ENCODE peak calls at places on chromosome 4, in four cellular contexts. U, F, M and Q are unnamed samples.

GRCh38 chr4:87209696-87210095 is 10.7 kb downstream of the KLHL8 start:
- DNase-seq in M (no peak), U (no peak), F (no peak), Q (no peak)

GRCh38 chr4:145960012-145960411 is 21.4 kb upstream of the ZNF827 start:
- DNase-seq in F (no peak), U (no peak), M (peak), Q (no peak)

GRCh38 chr4:124936427-124936826 is 223.9 kb upstream of the ANKRD50 start:
- DNase-seq in M (no peak), U (no peak), F (no peak), Q (peak)

GRCh38 chr4:140085062-140085622 is 68.8 kb downstream of the MAML3 start:
- DNase-seq in F (no peak), M (no peak), U (no peak), Q (no peak)

GRCh38 chr4:91170756-91171155 is 1043.6 kb downstream of the CCSER1 start:
- DNase-seq in M (no peak), F (no peak), U (no peak), Q (no peak)

GRCh38 chr4:172786039-172786792 is 382.4 kb upstream of the GALNT7 start:
- DNase-seq in U (no peak), M (peak), F (no peak), Q (no peak)

GRCh38 chr4:13470379-13470778 is 13.8 kb downstream of the RAB28 start:
- DNase-seq in U (no peak), M (no peak), F (no peak), Q (no peak)

GRCh38 chr4:160403066-160403465 is 1300.2 kb downstream of the RAPGEF2 start:
- DNase-seq in F (no peak), M (no peak), U (no peak), Q (no peak)

GRCh38 chr4:61443813-61444510 is 243.8 kb downstream of the ADGRL3 start:
- DNase-seq in U (no peak), F (no peak), M (peak), Q (no peak)

GRCh38 chr4:82948647-82949204 is 48.2 kb downstream of the THAP9 start:
- DNase-seq in U (no peak), F (no peak), M (peak), Q (no peak)

GRCh38 chr4:180674629-180675367 is 1568.4 kb upstream of the TENM3 start:
- DNase-seq in M (no peak), F (no peak), U (no peak), Q (peak)

GRCh38 chr4:3410401-3411135 is 31.2 kb upstream of the HGFAC start:
- DNase-seq in M (no peak), U (no peak), F (no peak), Q (no peak)

GRCh38 chr4:35793045-35793722 is 451.1 kb downstream of the ARAP2 start:
- DNase-seq in M (peak), F (no peak), U (no peak), Q (no peak)

GRCh38 chr4:81455895-81456294 is 15.8 kb downstream of the RASGEF1B start:
- DNase-seq in M (no peak), F (no peak), U (no peak), Q (no peak)

GRCh38 chr4:173135241-173135847 is 33.3 kb upstream of the GALNT7 start:
- DNase-seq in M (peak), U (no peak), F (no peak), Q (no peak)

GRCh38 chr4:169252339-169253086 is 18.2 kb downstream of the SH3RF1 start:
- DNase-seq in U (no peak), M (no peak), F (no peak), Q (no peak)

GRCh38 chr4:53788011-53788410 is 196.7 kb upstream of the LNX1 start:
- DNase-seq in M (no peak), U (no peak), F (peak), Q (no peak)

GRCh38 chr4:186227221-186227620 is at the start of gene KLKB1:
- DNase-seq in F (no peak), U (no peak), M (peak), Q (no peak)